ENCODE peak calls at places on chromosomes 7 and 10, in nine cellular contexts. F, P, R, H, D, V, M, W and Y are unnamed samples.

GRCh38 chr10:121956111-121957061 is 18.6 kb downstream of the NSMCE4A start:
- DNase-seq in F (no peak), P (no peak), R (no peak), H (no peak), D (peak), V (no peak), M (no peak), W (peak), Y (peak)

GRCh38 chr7:36208406-36208805 is 55.4 kb downstream of the EEPD1 start:
- DNase-seq in F (no peak), P (no peak), R (no peak), H (no peak), D (no peak), V (no peak), M (no peak), W (no peak), Y (no peak)

GRCh38 chr10:78377362-78377761 is 343.7 kb downstream of the RPS24 start:
- DNase-seq in F (no peak), P (no peak), R (peak), H (no peak), D (no peak), V (no peak), M (no peak), W (no peak), Y (no peak)

GRCh38 chr7:99790407-99790806 is 6.4 kb upstream of the CYP3A4 start:
- DNase-seq in F (no peak), P (no peak), R (no peak), H (no peak), D (no peak), V (no peak), M (no peak), W (no peak), Y (no peak)

GRCh38 chr7:128883622-128884549 is 21.2 kb downstream of the ATP6V1F start:
- DNase-seq in F (peak), P (peak), R (peak), H (peak), D (no peak), V (peak), M (peak), W (no peak), Y (peak)

GRCh38 chr7:106111671-106112117 is 418 bp downstream of the SYPL1 start:
- DNase-seq in F (peak), P (peak), R (peak), H (peak), D (no peak), V (peak), M (peak), W (peak), Y (peak)

GRCh38 chr10:31581741-31582323 is 262.8 kb downstream of the ZEB1 start:
- DNase-seq in F (peak), P (no peak), R (no peak), H (no peak), D (no peak), V (no peak), M (no peak), W (no peak), Y (no peak)

GRCh38 chr10:30819306-30820190 is 190.0 kb upstream of the LYZL2 start:
- DNase-seq in F (no peak), P (no peak), R (no peak), H (no peak), D (peak), V (no peak), M (no peak), W (peak), Y (no peak)

GRCh38 chr7:148556892-148557291 is 33.7 kb upstream of the C7orf33 start:
- DNase-seq in F (no peak), P (no peak), R (no peak), H (no peak), D (no peak), V (no peak), M (no peak), W (no peak), Y (no peak)

GRCh38 chr10:21464134-21464533 is 61.3 kb downstream of the SKIDA1 start:
- DNase-seq in F (no peak), P (no peak), R (no peak), H (no peak), D (peak), V (no peak), M (no peak), W (peak), Y (no peak)

GRCh38 chr7:16223963-16224707 is 197.2 kb downstream of the CRPPA start:
- DNase-seq in F (no peak), P (no peak), R (no peak), H (no peak), D (no peak), V (no peak), M (no peak), W (no peak), Y (no peak)

GRCh38 chr7:2966466-2967078 is 77.1 kb downstream of the CARD11 start:
- DNase-seq in F (no peak), P (no peak), R (no peak), H (no peak), D (no peak), V (no peak), M (no peak), W (no peak), Y (no peak)

GRCh38 chr7:157622408-157623221 is 285.8 kb downstream of the DNAJB6 start:
- DNase-seq in F (no peak), P (no peak), R (no peak), H (no peak), D (no peak), V (no peak), M (no peak), W (no peak), Y (no peak)

GRCh38 chr10:123096452-123096851 is 39.3 kb upstream of the HMX3 start:
- DNase-seq in F (peak), P (no peak), R (no peak), H (no peak), D (no peak), V (no peak), M (no peak), W (no peak), Y (no peak)

GRCh38 chr7:156400046-156400445 is 240.5 kb upstream of the RNF32 start:
- DNase-seq in F (no peak), P (no peak), R (no peak), H (no peak), D (no peak), V (no peak), M (no peak), W (no peak), Y (no peak)

GRCh38 chr7:157897686-157898085 is 560.9 kb downstream of the DNAJB6 start:
- DNase-seq in F (no peak), P (no peak), R (peak), H (no peak), D (no peak), V (no peak), M (no peak), W (no peak), Y (no peak)

GRCh38 chr10:14382022-14382421 is 51.3 kb upstream of the FRMD4A start:
- DNase-seq in F (no peak), P (no peak), R (no peak), H (no peak), D (peak), V (no peak), M (no peak), W (no peak), Y (no peak)

GRCh38 chr7:32489788-32490126 is 423 bp downstream of the LSM5 start:
- DNase-seq in F (no peak), P (no peak), R (no peak), H (no peak), D (no peak), V (no peak), M (no peak), W (no peak), Y (no peak)
- H3K4me3 ChIP-seq in F (peak), P (peak), R (peak), H (peak), D (peak), V (peak), M (peak), W (peak), Y (peak)

GRCh38 chr7:112214887-112215286 is 8.4 kb downstream of the ZNF277 start:
- DNase-seq in F (no peak), P (no peak), R (no peak), H (no peak), D (no peak), V (no peak), M (no peak), W (no peak), Y (no peak)
- TF ChIP-seq CTCF in F (no peak), P (no peak), R (no peak), H (no peak), D (no peak), V (no peak), M (no peak), W (no peak), Y (peak)

DNA sequence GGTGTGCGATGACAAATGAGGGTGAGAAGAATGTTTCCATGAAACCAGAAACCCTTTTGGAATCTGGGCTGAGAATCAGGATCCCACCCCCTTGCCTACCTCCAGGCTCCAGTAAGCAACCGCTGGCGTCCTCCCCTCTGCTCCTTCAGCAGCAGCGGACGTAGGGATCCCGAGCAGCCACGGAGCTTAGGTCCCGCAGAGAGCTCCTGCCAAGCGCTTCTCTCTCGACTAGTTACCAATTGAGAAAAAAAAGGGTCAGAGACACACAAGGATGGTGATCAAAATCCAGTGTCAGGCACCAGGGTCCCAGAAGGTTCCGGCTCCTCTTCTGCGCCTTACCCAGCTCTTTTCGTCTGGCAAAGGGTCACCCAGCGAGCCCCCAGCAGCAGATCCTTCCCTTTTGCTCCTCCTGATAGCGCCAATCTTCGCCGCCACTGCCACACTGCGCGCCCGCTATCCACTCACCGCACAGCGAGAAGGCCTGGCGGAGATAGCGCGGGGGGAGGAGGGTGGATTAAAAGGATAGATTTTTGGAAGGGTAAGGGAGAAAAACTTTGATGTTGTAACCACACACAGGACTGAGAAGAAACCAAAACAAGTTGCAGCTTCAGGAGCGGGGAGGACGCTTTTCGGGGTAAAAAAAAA is 733.4 kb downstream of the ZWINT start:
- DNase-seq in F (no peak), P (no peak), R (peak), H (no peak), D (no peak), V (no peak), M (no peak), W (no peak), Y (no peak)
- H3K4me3 ChIP-seq in F (peak), P (peak), R (peak), H (peak), D (peak), V (peak), M (no peak), W (no peak), Y (no peak)

DNA sequence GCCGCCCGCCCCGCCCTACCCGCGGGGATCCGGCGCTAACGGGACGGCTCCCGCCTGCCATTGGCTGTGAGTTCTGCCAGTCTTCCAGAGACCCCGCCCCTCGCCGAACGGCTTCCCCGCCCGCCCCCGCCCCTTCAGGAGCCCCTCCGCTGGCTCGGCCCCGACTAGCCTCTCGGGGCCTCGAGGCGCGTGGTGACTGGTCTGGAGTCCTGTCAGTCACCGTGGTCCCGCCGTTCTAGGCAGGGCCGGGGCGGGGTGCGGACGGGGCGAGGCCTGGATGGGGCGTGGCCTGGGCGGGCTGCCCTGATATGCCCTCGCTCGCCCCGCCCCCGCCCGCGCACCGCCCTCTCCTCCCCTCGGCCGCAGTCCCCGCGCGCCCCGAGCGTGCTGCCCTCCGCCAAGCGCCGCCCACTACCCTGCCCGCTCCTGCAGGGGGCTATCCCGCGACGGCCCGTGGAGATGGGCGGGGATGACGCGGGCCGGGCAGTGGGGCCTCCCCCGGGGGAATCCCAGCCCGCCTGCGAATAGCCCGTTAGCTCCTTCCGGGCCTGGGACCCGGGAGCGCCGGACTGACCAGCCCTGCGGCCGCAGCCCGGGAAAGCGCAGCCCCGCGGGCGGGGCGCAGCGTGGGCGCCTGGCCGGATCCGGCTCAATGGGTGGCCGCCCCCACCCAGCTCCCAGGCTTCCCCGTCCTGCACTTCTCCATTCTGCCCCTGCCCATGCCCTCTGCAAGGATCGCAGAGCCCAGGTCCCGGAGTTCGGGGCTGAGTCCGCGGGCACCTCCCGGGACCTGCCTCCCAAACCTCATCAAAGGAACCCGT is 444 bp upstream of the HIP1 start:
- DNase-seq in F (peak), P (peak), R (peak), H (peak), D (peak), V (peak), M (peak), W (peak), Y (peak)
- TF ChIP-seq CTCF in F (peak), P (peak), R (peak), H (no peak), D (no peak), V (peak), M (peak), W (no peak), Y (no peak)

GRCh38 chr10:8052970-8053445 is 1.5 kb upstream of the GATA3 start:
- DNase-seq in F (no peak), P (no peak), R (no peak), H (no peak), D (no peak), V (no peak), M (no peak), W (no peak), Y (no peak)
- H3K4me3 ChIP-seq in F (peak), P (peak), R (no peak), H (no peak), D (no peak), V (peak), M (peak), W (no peak), Y (no peak)